ENCODE peak calls at places on chromosomes 3 and 15, in four cellular contexts. L is heart right ventricle; P is CD4-positive, alpha-beta T cell; K is GM10248. S is an unnamed sample.

GRCh38 chr3:183485093-183485492 is 56.7 kb upstream of the MCF2L2 start:
- DNase-seq in P (no peak), K (no peak), L (no peak), S (no peak)

GRCh38 chr3:54830658-54831057 is 97.2 kb downstream of the LRTM1 start:
- DNase-seq in P (no peak), K (peak), L (no peak), S (no peak)

GRCh38 chr15:59388670-59389069 is 16.0 kb upstream of the MYO1E start:
- DNase-seq in K (no peak), P (no peak), L (no peak), S (no peak)

GRCh38 chr3:176032043-176032442 is 1165.2 kb downstream of the TBL1XR1 start:
- DNase-seq in L (no peak), K (no peak), P (no peak), S (no peak)

GRCh38 chr3:73502609-73503560 is 121.9 kb downstream of the PDZRN3 start:
- DNase-seq in P (peak), K (peak), L (peak), S (no peak)

GRCh38 chr15:91018178-91018577 is 4.2 kb downstream of the VPS33B start:
- DNase-seq in K (no peak), L (no peak), P (no peak), S (no peak)

GRCh38 chr3:170768334-170768801 is 101.6 kb downstream of the RPL22L1 start:
- DNase-seq in K (no peak), L (no peak), P (no peak), S (peak)

GRCh38 chr3:156892701-156893100 is 66.5 kb downstream of the LEKR1 start:
- DNase-seq in K (no peak), P (no peak), L (no peak), S (no peak)

GRCh38 chr3:197458179-197458707 is 97.5 kb downstream of the BDH1 start:
- DNase-seq in K (peak), L (no peak), P (peak), S (no peak)

GRCh38 chr3:169790687-169791429 is 17.7 kb downstream of the MYNN start:
- DNase-seq in K (no peak), P (no peak), L (no peak), S (no peak)

GRCh38 chr15:81752974-81753373 is 292.8 kb downstream of the MEX3B start:
- DNase-seq in K (no peak), L (no peak), P (no peak), S (no peak)
- TF ChIP-seq CTCF in K (no peak), L (no peak), P (no peak), S (no peak)

GRCh38 chr3:9915252-9916141 is 1.4 kb upstream of the IL17RC start:
- DNase-seq in K (no peak), L (peak), P (peak), S (peak)
- TF ChIP-seq CTCF in K (peak), L (peak), P (no peak), S (peak)

GRCh38 chr15:55319537-55320325 is 709 bp downstream of the PIGB start:
- DNase-seq in K (peak), P (no peak), L (no peak), S (no peak)
- TF ChIP-seq CTCF in K (no peak), P (no peak), L (no peak), S (no peak)

DNA sequence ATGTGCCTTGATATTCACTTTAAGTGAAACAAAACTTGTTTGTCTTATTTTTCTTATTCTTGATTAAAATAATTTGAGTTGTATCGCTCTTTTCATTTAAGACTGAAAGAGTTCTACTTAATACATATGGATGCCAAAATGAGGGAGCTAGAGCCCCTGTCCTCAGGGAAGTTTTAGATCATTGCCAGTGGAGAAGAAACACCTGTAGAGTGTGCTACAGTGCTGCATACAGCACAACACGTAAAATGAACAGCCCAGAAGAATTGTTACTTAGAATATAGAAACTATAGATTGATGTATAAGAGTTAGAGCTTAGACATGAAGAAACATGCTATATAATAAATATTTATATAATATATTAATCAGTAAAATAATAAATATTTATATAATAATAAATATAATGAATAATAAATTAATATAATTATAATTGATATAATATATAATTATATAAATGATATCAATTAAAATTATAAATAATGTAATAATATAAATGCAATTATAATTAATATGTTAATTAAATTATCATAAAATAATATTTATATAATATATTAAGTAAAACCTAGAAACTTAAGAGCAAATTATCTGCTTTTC is 1234.7 kb downstream of the ROBO2 start:
- DNase-seq in L (no peak), K (no peak), P (no peak), S (no peak)
- TF ChIP-seq CTCF in L (no peak), K (no peak), P (no peak), S (no peak)

GRCh38 chr15:57418640-57419039 is 42.3 kb downstream of the CGNL1 start:
- DNase-seq in K (no peak), P (no peak), L (no peak), S (no peak)
- TF ChIP-seq CTCF in K (no peak), P (no peak), L (no peak), S (no peak)

DNA sequence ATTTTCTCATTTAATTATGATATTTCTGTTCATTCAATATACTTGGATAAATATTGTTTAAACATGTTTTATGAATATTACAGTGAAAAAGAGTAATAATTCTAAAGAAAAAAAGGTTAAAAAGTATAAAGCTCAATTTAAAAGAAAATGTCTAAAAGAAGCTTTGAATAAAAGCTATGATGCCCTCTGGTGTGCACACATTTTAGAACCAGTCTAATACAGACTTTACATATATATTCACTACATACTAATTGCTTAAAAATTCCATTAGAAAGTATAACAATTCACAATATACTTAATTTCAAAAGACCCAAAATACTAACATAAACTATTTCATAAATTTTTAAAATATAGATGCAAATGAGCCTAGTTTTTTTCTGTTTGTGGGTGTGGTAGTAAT is 909.1 kb upstream of the ROBO1 start:
- DNase-seq in K (no peak), P (no peak), L (no peak), S (no peak)
- TF ChIP-seq CTCF in K (no peak), P (no peak), L (no peak), S (no peak)

DNA sequence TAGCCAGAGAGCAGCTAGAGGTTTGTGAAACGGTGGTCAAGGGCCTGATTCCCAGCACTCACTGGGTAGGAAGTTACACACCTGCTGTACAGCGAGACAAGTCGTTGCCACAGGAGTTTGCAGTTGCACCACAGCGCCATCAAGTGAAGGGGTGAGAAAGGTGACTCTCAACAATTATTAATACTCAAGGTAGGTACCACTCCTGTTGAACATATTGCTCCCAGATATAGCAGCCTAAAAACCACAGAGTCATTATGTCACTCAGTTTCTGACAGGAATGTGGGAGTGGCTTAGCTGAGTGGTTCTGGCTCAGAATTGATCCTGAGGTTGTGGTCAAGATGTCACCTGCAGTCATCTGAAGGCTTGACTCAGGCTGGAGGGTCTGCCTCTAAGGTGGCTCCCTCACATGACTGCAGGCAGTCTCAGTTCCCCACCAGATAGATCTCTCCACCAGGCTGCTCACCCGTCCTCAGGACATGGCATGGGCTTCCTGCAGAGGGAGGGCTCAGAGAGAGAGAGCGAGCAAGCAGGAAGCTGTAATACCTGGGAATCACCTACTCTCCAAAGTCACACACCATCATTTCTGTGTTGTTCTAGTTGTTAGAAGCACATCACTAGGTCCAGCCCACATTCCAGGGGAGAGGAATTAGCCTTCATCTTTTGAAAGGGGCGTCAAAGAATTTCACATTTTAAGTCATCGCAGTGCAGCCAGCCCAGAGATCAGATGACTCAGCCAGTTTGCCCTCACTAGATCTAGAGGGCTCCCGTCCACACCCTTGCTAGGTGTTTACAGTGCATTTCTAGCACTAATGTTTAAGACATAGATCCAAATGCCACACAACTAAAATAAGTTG is 17.0 kb upstream of the ANO10 start:
- DNase-seq in P (no peak), K (peak), L (no peak), S (no peak)
- TF ChIP-seq CTCF in P (no peak), K (peak), L (no peak), S (peak)

GRCh38 chr15:52261498-52262242 is 33.9 kb downstream of the MYO5C start:
- DNase-seq in K (peak), L (peak), P (no peak), S (peak)
- TF ChIP-seq CTCF in K (no peak), L (peak), P (no peak), S (no peak)

DNA sequence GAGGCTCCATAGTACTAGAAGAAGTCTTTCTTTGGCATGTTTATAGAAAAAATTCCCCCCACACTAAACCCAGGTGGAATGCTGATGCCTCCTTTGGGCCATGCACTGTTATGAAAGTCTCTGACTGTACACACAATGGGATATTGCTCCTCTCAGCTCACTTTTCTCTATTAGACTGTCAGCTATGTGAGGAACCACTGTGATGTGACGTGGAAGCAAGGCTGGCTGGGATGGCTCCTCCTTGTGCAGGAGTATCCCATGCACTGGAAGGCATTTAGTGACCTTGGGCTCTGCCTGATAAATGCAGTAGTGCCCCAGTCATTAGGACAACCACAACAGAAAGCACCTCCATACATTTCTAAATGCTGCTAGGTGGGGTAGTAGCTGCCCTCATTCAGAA is 5.7 kb upstream of the FRMD4B start:
- DNase-seq in K (no peak), P (no peak), L (no peak), S (no peak)
- TF ChIP-seq CTCF in K (no peak), P (no peak), L (no peak), S (no peak)

DNA sequence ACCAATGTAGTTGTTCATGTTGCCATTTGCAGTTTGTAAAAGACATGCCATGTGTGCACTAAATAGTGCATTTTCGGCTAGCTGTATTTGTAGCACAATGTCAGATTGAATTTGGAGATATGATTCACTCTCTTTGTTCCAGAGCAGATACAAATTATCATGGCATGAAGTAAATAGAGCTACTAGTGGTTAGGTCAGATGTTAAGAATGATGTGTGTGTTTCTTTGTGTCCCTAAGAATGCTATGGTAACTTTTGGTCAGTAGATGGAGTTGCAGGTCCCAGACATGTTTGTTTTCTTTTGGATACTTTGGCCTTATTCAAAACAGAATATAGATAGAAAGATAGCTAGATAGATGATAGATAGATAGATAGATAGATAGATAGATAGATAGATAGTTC is 595.8 kb downstream of the NLGN1 start:
- DNase-seq in L (no peak), K (no peak), P (no peak), S (no peak)
- TF ChIP-seq CTCF in L (peak), K (peak), P (no peak), S (no peak)